ENCODE peak calls at places on chromosomes 7 and 10, in eight cellular contexts. One of them, this sample, is unnamed.

GRCh38 chr7:81064446-81064845 is 145.6 kb upstream of the SEMA3C start:
- DNase-seq in mesenchymal stem cell: peak; percentile 49
- DNase-seq in nephron progenitor cell: no peak
- DNase-seq in C1 segment of cervical spinal cord: no peak
- DNase-seq in HEK293T: no peak
- DNase-seq in HuH-7: peak; percentile 38
- DNase-seq in NCI-H1105 treated with DMSO at 0.1 percent for 48 hours: no peak
- DNase-seq in cardiac muscle cell: peak; percentile 72
- DNase-seq in this sample: no peak

GRCh38 chr7:38052786-38053185 is 125.3 kb upstream of the STARD3NL start:
- DNase-seq in mesenchymal stem cell: no peak
- DNase-seq in nephron progenitor cell: no peak
- DNase-seq in C1 segment of cervical spinal cord: no peak
- DNase-seq in HEK293T: no peak
- DNase-seq in HuH-7: no peak
- DNase-seq in NCI-H1105 treated with DMSO at 0.1 percent for 48 hours: peak; percentile 11
- DNase-seq in cardiac muscle cell: no peak
- DNase-seq in this sample: no peak

GRCh38 chr10:132163278-132163765 is 23.4 kb upstream of the DPYSL4 start:
- DNase-seq in mesenchymal stem cell: no peak
- DNase-seq in nephron progenitor cell: peak; percentile 72
- DNase-seq in C1 segment of cervical spinal cord: no peak
- DNase-seq in HEK293T: peak; percentile 90
- DNase-seq in HuH-7: peak; percentile 64
- DNase-seq in NCI-H1105 treated with DMSO at 0.1 percent for 48 hours: peak; percentile 75
- DNase-seq in cardiac muscle cell: peak; percentile 64
- DNase-seq in this sample: peak; percentile 84

GRCh38 chr7:107989618-107990373 is 13.2 kb downstream of the LAMB1 start:
- DNase-seq in mesenchymal stem cell: peak; percentile 75
- DNase-seq in nephron progenitor cell: no peak
- DNase-seq in C1 segment of cervical spinal cord: no peak
- DNase-seq in HEK293T: no peak
- DNase-seq in HuH-7: no peak
- DNase-seq in NCI-H1105 treated with DMSO at 0.1 percent for 48 hours: no peak
- DNase-seq in cardiac muscle cell: no peak
- DNase-seq in this sample: no peak

GRCh38 chr10:127986543-127987466 is 79.9 kb downstream of the PTPRE start:
- DNase-seq in mesenchymal stem cell: no peak
- DNase-seq in nephron progenitor cell: no peak
- DNase-seq in C1 segment of cervical spinal cord: no peak
- DNase-seq in HEK293T: no peak
- DNase-seq in HuH-7: no peak
- DNase-seq in NCI-H1105 treated with DMSO at 0.1 percent for 48 hours: no peak
- DNase-seq in cardiac muscle cell: no peak
- DNase-seq in this sample: no peak

GRCh38 chr10:118800920-118801319 is 46.1 kb upstream of the CACUL1 start:
- DNase-seq in mesenchymal stem cell: no peak
- DNase-seq in nephron progenitor cell: no peak
- DNase-seq in C1 segment of cervical spinal cord: no peak
- DNase-seq in HEK293T: peak; percentile 40
- DNase-seq in HuH-7: peak; percentile 37
- DNase-seq in NCI-H1105 treated with DMSO at 0.1 percent for 48 hours: no peak
- DNase-seq in cardiac muscle cell: peak; percentile 9
- DNase-seq in this sample: peak; percentile 21

GRCh38 chr7:28423919-28424514 is 11.7 kb downstream of the CREB5 start:
- DNase-seq in mesenchymal stem cell: no peak
- DNase-seq in nephron progenitor cell: no peak
- DNase-seq in C1 segment of cervical spinal cord: no peak
- DNase-seq in HEK293T: no peak
- DNase-seq in HuH-7: no peak
- DNase-seq in NCI-H1105 treated with DMSO at 0.1 percent for 48 hours: no peak
- DNase-seq in cardiac muscle cell: no peak
- DNase-seq in this sample: no peak

GRCh38 chr7:74305987-74306736 is 17.0 kb downstream of the CLIP2 start:
- DNase-seq in mesenchymal stem cell: no peak
- DNase-seq in nephron progenitor cell: no peak
- DNase-seq in C1 segment of cervical spinal cord: no peak
- DNase-seq in HEK293T: no peak
- DNase-seq in HuH-7: no peak
- DNase-seq in NCI-H1105 treated with DMSO at 0.1 percent for 48 hours: no peak
- DNase-seq in cardiac muscle cell: no peak
- DNase-seq in this sample: no peak

GRCh38 chr7:114530074-114530611 is 115.5 kb downstream of the FOXP2 start:
- DNase-seq in mesenchymal stem cell: peak; percentile 43
- DNase-seq in nephron progenitor cell: no peak
- DNase-seq in C1 segment of cervical spinal cord: no peak
- DNase-seq in HEK293T: peak; percentile 35
- DNase-seq in HuH-7: no peak
- DNase-seq in NCI-H1105 treated with DMSO at 0.1 percent for 48 hours: peak; percentile 81
- DNase-seq in cardiac muscle cell: no peak
- DNase-seq in this sample: no peak

GRCh38 chr10:4691776-4692175 is 134.2 kb upstream of the AKR1E2 start:
- DNase-seq in mesenchymal stem cell: peak; percentile 51
- DNase-seq in nephron progenitor cell: no peak
- DNase-seq in C1 segment of cervical spinal cord: no peak
- DNase-seq in HEK293T: no peak
- DNase-seq in HuH-7: no peak
- DNase-seq in NCI-H1105 treated with DMSO at 0.1 percent for 48 hours: no peak
- DNase-seq in cardiac muscle cell: no peak
- DNase-seq in this sample: no peak